ENCODE peak calls at places on chromosomes 11 and 22, in ten cellular contexts. W is stomach, U is K562, J is HCT116, F is spleen, R is prostate gland, I is suprapubic skin, Q is upper lobe of left lung, O is sigmoid colon, Y is GM12891. M is an unnamed sample.

GRCh38 chr11:501001-501682 is 5.9 kb downstream of the RNH1 start:
- DNase-seq in Y (peak), R (no peak), F (no peak), W (no peak), U (no peak), O (no peak), J (no peak), I (no peak), Q (no peak), M (no peak)

GRCh38 chr11:86784247-86784681 is 16.1 kb upstream of the PRSS23 start:
- DNase-seq in Y (no peak), J (no peak), O (peak), F (no peak), U (no peak), R (no peak), W (no peak), Q (no peak), I (no peak), M (no peak)

GRCh38 chr11:95877288-95877687 is 46.6 kb downstream of the MTMR2 start:
- DNase-seq in U (no peak), W (no peak), Y (no peak), R (no peak), I (no peak), F (no peak), O (no peak), J (no peak), Q (no peak), M (no peak)

GRCh38 chr11:64347171-64347867 is 7.3 kb downstream of the CCDC88B start:
- DNase-seq in I (no peak), R (no peak), F (no peak), W (no peak), Q (no peak), O (no peak), Y (no peak), U (no peak), J (no peak), M (no peak)

GRCh38 chr11:130211781-130212401 is 52.3 kb downstream of the ST14 start:
- DNase-seq in R (no peak), W (peak), F (peak), J (no peak), I (peak), U (no peak), Y (no peak), Q (peak), O (peak), M (no peak)

GRCh38 chr11:128471138-128471661 is 116.2 kb downstream of the ETS1 start:
- DNase-seq in U (no peak), J (no peak), W (no peak), Q (no peak), O (no peak), Y (no peak), F (peak), R (no peak), I (no peak), M (no peak)

GRCh38 chr11:46920709-46921108 is 2.4 kb upstream of the LRP4 start:
- DNase-seq in O (peak), F (no peak), Y (no peak), W (no peak), Q (no peak), J (no peak), U (no peak), I (peak), R (no peak), M (no peak)

GRCh38 chr11:66328036-66328306 is 8.3 kb downstream of the RIN1 start:
- DNase-seq in U (no peak), W (no peak), Q (no peak), O (no peak), R (no peak), Y (no peak), J (no peak), F (no peak), I (peak), M (no peak)

GRCh38 chr11:45185228-45185729 is 38.8 kb downstream of the PRDM11 start:
- DNase-seq in U (peak), Q (no peak), F (no peak), O (no peak), R (no peak), I (no peak), W (no peak), Y (no peak), J (no peak), M (no peak)

GRCh38 chr11:130872961-130873360 is 43.3 kb downstream of the SNX19 start:
- DNase-seq in I (no peak), O (no peak), Q (no peak), F (no peak), Y (no peak), U (no peak), R (no peak), J (no peak), W (no peak), M (no peak)

GRCh38 chr22:22745225-22746060 is 101.0 kb downstream of the GGTLC2 start:
- DNase-seq in Y (no peak), I (no peak), J (no peak), R (peak), F (no peak), U (peak), Q (no peak), O (no peak), W (peak), M (no peak)

GRCh38 chr11:65911682-65912568 is 6.9 kb downstream of the C11orf68 start:
- DNase-seq in J (peak), F (no peak), O (peak), Q (no peak), U (peak), I (peak), R (no peak), W (no peak), Y (no peak), M (no peak)

DNA sequence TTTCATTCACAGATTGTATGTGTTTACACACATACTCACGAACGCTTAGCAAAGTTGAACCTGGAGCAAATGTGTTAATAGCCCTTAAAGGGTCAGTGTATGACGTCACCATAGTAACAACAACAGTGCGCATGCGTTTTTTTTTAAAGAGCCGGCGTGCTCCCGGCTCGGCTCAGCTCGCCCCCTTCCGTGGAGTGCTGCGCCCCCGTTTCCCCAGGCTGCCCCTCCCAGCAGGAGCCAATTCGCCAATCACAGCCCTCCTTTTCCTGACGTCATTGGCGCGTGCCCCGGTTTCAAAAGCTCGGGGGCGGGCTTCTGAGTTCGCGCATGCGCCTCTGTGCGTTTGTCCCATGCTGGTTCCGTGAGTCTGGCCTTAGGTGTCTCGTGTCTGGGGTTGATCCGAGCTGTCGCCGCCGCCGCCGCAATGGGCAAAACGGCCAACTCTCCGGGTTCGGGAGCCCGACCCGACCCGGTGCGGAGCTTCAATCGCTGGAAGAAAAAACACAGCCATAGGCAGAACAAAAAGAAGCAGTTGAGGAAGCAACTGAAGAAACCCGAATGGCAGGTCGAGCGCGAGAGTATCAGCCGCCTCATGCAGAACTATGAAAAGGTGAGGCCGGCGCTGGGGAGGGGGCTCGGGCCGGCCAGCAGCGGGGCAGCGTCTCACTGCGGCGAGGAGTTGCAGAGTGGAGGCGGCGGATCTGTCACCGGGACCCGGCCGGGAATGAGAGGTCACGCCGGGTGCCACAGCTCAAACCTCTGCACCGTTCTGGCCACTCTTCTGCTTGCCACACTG is at the start of gene DDX10:
- DNase-seq in R (peak), F (peak), W (peak), Q (peak), I (peak), U (peak), O (peak), Y (peak), J (peak), M (peak)
- TF ChIP-seq POLR2A in R (peak), F (no peak), W (no peak), Q (no peak), I (no peak), U (peak), O (no peak), Y (no peak), J (peak), M (peak)

GRCh38 chr11:6498121-6498520 is 1.0 kb downstream of the DNHD1 start:
- DNase-seq in J (no peak), W (no peak), F (no peak), U (no peak), Q (no peak), Y (no peak), O (no peak), R (no peak), I (no peak), M (no peak)

GRCh38 chr11:6498544-6498943 is 1.5 kb downstream of the DNHD1 start:
- DNase-seq in O (no peak), W (no peak), Y (no peak), U (no peak), F (no peak), I (no peak), J (no peak), R (no peak), Q (no peak), M (no peak)

GRCh38 chr11:6505577-6506240 is 8.6 kb downstream of the DNHD1 start:
- DNase-seq in Y (no peak), U (peak), Q (no peak), F (no peak), W (no peak), I (no peak), O (no peak), R (peak), J (peak), M (no peak)

GRCh38 chr11:6497069-6497839 is at the start of gene DNHD1:
- DNase-seq in U (no peak), I (no peak), W (no peak), R (no peak), F (no peak), J (no peak), Q (no peak), O (peak), Y (no peak), M (no peak)

GRCh38 chr11:6502382-6502781 is 5.3 kb downstream of the DNHD1 start:
- DNase-seq in Y (no peak), O (no peak), F (no peak), Q (no peak), U (no peak), I (no peak), R (no peak), W (no peak), J (no peak), M (no peak)
- TF ChIP-seq POLR2AphosphoS5 in Y (no peak), O (no peak), F (no peak), Q (no peak), U (no peak), I (no peak), R (no peak), W (no peak), J (no peak), M (no peak)

DNA sequence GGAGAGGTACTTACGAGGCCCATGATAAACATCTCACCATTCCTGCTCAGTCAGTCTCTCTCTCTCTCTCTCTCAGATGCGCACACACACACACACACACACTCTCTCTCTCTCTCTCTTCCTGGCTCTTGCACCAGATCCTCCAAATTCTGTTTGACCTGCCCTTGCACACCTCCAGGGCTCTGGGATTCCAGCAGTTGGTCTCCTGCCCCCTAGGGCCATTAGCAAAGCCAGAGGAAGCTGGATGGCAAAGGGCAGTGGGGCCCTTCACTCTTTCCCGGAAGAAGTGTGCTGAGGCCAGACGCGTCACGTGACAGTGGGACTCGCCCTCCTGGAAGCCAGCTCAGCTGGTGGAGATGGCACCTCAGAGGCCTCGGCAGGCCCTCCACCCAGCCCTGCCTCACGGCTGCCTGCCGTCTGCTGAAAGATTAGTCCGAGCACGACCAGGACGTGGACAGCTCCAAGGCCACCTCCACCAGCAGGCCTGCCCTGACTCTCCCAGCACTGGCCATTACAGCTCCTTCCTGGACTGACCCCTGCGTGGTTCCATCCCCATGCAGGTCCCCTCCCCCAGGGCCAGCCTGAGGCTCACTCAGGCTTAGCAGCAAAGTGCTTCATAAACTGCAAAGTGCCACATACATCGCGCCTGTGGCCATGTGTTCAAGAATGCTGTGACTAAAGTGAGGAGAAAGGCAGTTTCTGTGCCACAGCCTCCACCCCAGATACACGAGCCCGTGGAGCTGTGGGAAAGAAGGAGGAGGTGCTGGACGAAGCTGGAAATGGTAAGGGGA is 3.7 kb downstream of the PDGFB start:
- DNase-seq in U (peak), I (peak), Q (peak), W (peak), R (peak), O (peak), F (no peak), J (peak), Y (no peak), M (no peak)
- TF ChIP-seq POLR2A in U (no peak), I (peak), Q (no peak), W (no peak), R (peak), O (no peak), F (no peak), J (no peak), Y (no peak), M (no peak)

DNA sequence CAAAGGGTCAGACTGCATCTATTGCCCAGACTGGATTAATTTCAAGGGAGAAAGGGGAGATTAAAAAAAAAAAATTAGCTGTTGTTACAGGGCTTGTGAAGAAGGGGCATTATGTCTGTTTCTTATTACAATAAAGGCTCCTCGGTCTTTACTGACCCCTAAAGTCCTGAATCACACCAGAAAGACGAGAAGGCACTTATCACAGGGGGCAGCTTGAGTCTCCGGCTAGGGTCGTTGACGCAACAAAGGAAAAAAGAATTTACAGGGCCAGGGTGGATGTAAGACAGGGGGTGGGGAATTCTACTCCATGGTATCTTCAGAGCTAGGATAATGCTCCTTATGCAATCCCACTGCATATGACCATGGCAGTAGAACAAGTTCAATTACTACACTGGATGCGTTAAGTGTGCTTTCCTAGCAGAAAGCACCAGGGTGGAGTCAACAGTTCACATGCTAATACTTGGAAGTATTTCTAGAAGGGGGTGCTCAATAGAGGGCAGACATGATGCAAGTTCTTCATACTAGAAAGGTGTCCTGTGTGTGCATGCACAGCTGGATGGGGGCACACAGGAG is 16.5 kb downstream of the DDX17 start:
- DNase-seq in I (no peak), U (no peak), W (no peak), Q (no peak), Y (no peak), F (no peak), O (no peak), J (no peak), R (no peak), M (no peak)
- TF ChIP-seq POLR2AphosphoS5 in I (no peak), U (peak), W (no peak), Q (no peak), Y (peak), F (no peak), O (no peak), J (peak), R (no peak), M (peak)

M was measured in GM12892.